ENCODE peak calls at places on chromosomes 7 and 10, in seven cellular contexts. Y is right cardiac atrium; C is ovary; H is uterus; J is A549; L is CD8-positive, alpha-beta memory T cell; K is gastrocnemius medialis. B is an unnamed sample.

GRCh38 chr7:134780166-134780853 is 876 bp downstream of the CALD1 start:
- DNase-seq in C (no peak), H (no peak), J (no peak), Y (no peak), K (no peak), L (no peak), B (peak)

GRCh38 chr10:80487422-80487785 is 33.3 kb downstream of the TSPAN14 start:
- DNase-seq in H (no peak), C (no peak), K (no peak), Y (no peak), J (no peak), L (no peak), B (no peak)

GRCh38 chr10:4812041-4812440 is 14.0 kb upstream of the AKR1E2 start:
- DNase-seq in K (no peak), H (no peak), Y (no peak), C (no peak), J (no peak), L (no peak), B (peak)

GRCh38 chr7:44396931-44397525 is 71.6 kb upstream of the CAMK2B start:
- DNase-seq in Y (no peak), K (no peak), L (no peak), J (no peak), C (no peak), H (no peak), B (no peak)

GRCh38 chr10:43679509-43679908 is 30.8 kb upstream of the ZNF32 start:
- DNase-seq in K (peak), H (peak), J (no peak), C (no peak), L (no peak), Y (peak), B (peak)

GRCh38 chr7:39565538-39565937 is 666 bp upstream of the YAE1 start:
- DNase-seq in H (no peak), K (no peak), C (no peak), J (no peak), L (no peak), Y (no peak), B (no peak)

GRCh38 chr7:116686812-116687419 is 14.9 kb downstream of the MET start:
- DNase-seq in Y (no peak), L (no peak), H (no peak), K (no peak), C (no peak), J (no peak), B (no peak)

GRCh38 chr10:119542357-119542989 is at the start of gene RGS10:
- DNase-seq in J (peak), L (peak), K (peak), H (peak), Y (peak), C (peak), B (peak)

GRCh38 chr7:27606270-27607209 is 56.1 kb downstream of the HIBADH start:
- DNase-seq in L (no peak), Y (no peak), C (no peak), K (no peak), H (no peak), J (no peak), B (peak)

GRCh38 chr7:99392659-99393362 is 15.6 kb downstream of the PDAP1 start:
- DNase-seq in Y (peak), C (peak), J (no peak), L (peak), K (peak), H (peak), B (peak)

GRCh38 chr10:44995914-44996633 is 4.6 kb upstream of the ZNF22 start:
- DNase-seq in C (peak), Y (peak), H (peak), K (peak), L (no peak), J (no peak), B (no peak)

GRCh38 chr7:151167197-151167911 is at the start of gene GBX1:
- DNase-seq in C (no peak), L (no peak), J (peak), K (no peak), Y (peak), H (no peak), B (peak)

GRCh38 chr10:78889536-78890063 is 179.2 kb upstream of the ZMIZ1 start:
- DNase-seq in H (no peak), J (no peak), L (no peak), Y (no peak), K (no peak), C (no peak), B (no peak)

DNA sequence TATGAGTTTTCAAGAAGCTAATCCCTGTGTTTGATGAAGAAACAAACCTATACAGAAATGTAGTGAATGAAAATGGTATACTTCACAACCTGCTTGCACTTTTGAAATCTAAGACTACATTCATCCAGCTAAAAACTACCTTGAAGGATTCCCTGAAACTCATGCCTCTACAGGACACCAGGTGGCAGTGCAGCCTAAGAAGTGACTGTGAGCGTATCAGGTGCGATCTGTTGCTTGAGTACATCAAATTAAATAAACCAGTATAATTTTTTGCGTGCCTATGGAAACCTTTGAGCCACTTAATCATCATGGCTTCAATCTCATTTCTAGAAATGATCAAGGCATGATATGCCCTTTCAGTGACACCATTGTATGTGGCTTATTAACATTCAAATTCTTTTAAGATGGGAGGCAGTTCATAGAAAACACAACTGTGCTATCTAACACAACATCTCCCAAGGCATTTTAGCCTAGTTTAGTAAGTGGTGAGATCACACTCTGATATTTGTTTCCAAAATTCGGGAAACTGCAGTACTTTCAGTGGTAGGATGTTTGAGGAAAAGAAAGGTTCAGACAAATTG is 57.4 kb downstream of the PPP1R17 start:
- DNase-seq in K (no peak), C (peak), H (peak), Y (peak), J (peak), L (no peak), B (peak)
- H3K27ac ChIP-seq in K (no peak), C (no peak), H (no peak), Y (no peak), J (no peak), L (no peak), B (no peak)

GRCh38 chr10:129417882-129418281 is 49.2 kb upstream of the MGMT start:
- DNase-seq in L (no peak), K (no peak), C (no peak), Y (peak), H (no peak), J (no peak), B (no peak)
- H3K27ac ChIP-seq in L (no peak), K (no peak), C (no peak), Y (no peak), H (peak), J (no peak), B (no peak)

GRCh38 chr10:72039377-72039776 is 49.0 kb downstream of the SPOCK2 start:
- DNase-seq in K (no peak), Y (no peak), H (no peak), J (no peak), C (no peak), L (no peak), B (no peak)
- H3K27ac ChIP-seq in K (no peak), Y (no peak), H (no peak), J (no peak), C (no peak), L (no peak), B (no peak)

DNA sequence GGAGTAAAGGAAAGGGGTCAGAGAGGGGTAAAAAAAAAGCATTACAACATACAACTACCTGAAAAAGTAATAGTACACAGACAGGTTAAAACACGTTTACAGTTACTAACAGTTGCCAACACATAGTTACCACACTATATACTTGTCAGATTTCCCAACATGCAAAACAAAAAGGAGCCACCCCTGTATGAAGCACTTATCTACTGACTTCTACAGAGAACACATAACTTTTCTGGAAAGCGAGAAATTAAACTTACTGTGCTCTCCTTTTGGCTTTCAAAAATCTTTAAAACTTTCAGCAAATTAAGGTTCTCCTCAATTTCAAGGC is 2.1 kb downstream of the ABI1 start:
- DNase-seq in K (no peak), C (no peak), H (no peak), Y (no peak), L (no peak), J (no peak), B (no peak)
- H3K27ac ChIP-seq in K (peak), C (no peak), H (peak), Y (no peak), L (peak), J (no peak), B (peak)

GRCh38 chr10:97782455-97783228 is 10.8 kb upstream of the SFRP5 start:
- DNase-seq in H (no peak), K (peak), L (no peak), Y (peak), J (no peak), C (no peak), B (no peak)

GRCh38 chr10:97779492-97779891 is 7.7 kb upstream of the SFRP5 start:
- DNase-seq in J (no peak), K (no peak), H (no peak), L (no peak), Y (no peak), C (no peak), B (no peak)

GRCh38 chr10:97779975-97780374 is 8.2 kb upstream of the SFRP5 start:
- DNase-seq in J (no peak), Y (no peak), L (no peak), H (no peak), C (no peak), K (no peak), B (no peak)

GRCh38 chr10:97781541-97782331 is 9.9 kb upstream of the SFRP5 start:
- DNase-seq in H (no peak), K (no peak), Y (no peak), J (no peak), C (no peak), L (no peak), B (no peak)

DNA sequence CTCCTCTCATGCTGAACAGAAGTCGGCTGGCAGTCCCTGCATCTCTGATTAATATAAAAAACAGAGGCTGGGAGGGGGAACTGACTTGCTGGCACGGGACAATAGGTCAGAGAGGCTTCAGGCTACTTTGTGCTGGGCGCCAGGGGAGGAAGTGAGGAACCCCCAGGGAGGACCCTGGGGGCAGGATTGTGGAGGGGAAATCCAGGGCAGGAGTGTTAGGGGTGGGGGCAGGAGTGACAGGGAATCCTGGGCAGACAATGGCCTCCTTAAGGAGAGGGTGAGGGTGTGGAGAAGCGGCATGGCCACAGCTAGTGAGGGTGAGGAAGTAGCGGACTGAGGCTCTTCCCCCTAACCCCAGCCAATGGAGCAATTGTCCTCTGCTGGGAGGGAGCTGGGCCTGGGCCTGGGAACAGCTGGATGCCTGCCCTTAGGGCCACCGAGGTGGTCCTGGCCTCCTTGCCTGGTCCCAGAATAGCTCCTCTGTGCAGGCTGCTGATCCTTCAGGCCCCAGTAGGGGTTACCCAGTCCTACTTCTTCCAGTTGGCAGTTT is 9.3 kb upstream of the SFRP5 start:
- DNase-seq in C (no peak), K (no peak), Y (peak), L (no peak), H (no peak), J (no peak), B (no peak)
- H3K27ac ChIP-seq in C (no peak), K (no peak), Y (peak), L (no peak), H (no peak), J (no peak), B (no peak)